ENCODE peak calls at places on chromosomes 5 and 9, in seven cellular contexts. P is spleen, Q is neural progenitor cell, I is C1 segment of cervical spinal cord, A is LoVo, D is IMR-90, M is Right ventricle myocardium inferior. U is an unnamed sample.
A peak's percentile ranks its signal among the peaks of the same experiment; 100 is the strongest.

GRCh38 chr5:138077064-138077696 is 6.7 kb upstream of the WNT8A start:
- DNase-seq in P (no peak), Q (peak; percentile 84), I (peak; percentile 20), A (peak; percentile 81), D (peak; percentile 65), M (peak; percentile 75), U (peak; percentile 59)

GRCh38 chr5:100777680-100778281 is 125.3 kb downstream of the ST8SIA4 start:
- DNase-seq in P (no peak), Q (no peak), I (no peak), A (peak; percentile 76), D (peak; percentile 89), M (no peak), U (peak; percentile 47)

GRCh38 chr5:78506296-78507049 is 142.1 kb downstream of the LHFPL2 start:
- DNase-seq in P (no peak), Q (peak; percentile 25), I (no peak), A (no peak), D (peak; percentile 39), M (no peak), U (no peak)

GRCh38 chr5:141914154-141914743 is 9.4 kb upstream of the DELE1 start:
- DNase-seq in P (peak; percentile 93), Q (peak; percentile 78), I (peak; percentile 75), A (no peak), D (no peak), M (peak; percentile 85), U (peak; percentile 20)

GRCh38 chr5:4205408-4205807 is 609.8 kb downstream of the IRX1 start:
- DNase-seq in P (no peak), Q (no peak), I (no peak), A (no peak), D (no peak), M (no peak), U (no peak)

GRCh38 chr5:1745190-1745805 is 54.3 kb downstream of the MRPL36 start:
- DNase-seq in P (peak; percentile 59), Q (no peak), I (no peak), A (no peak), D (no peak), M (no peak), U (no peak)

GRCh38 chr5:141668601-141669265 is 13.3 kb downstream of the ARAP3 start:
- DNase-seq in P (no peak), Q (no peak), I (no peak), A (no peak), D (peak; percentile 77), M (no peak), U (no peak)

GRCh38 chr5:72074238-72074637 is 33.0 kb upstream of the MAP1B start:
- DNase-seq in P (no peak), Q (no peak), I (no peak), A (no peak), D (no peak), M (no peak), U (no peak)

GRCh38 chr5:74596930-74597329 is 43.6 kb downstream of the ENC1 start:
- DNase-seq in P (no peak), Q (peak; percentile 84), I (no peak), A (no peak), D (no peak), M (no peak), U (no peak)

GRCh38 chr5:176912115-176912514 is 13.0 kb upstream of the HK3 start:
- DNase-seq in P (no peak), Q (no peak), I (no peak), A (no peak), D (peak; percentile 28), M (no peak), U (no peak)

GRCh38 chr9:101054657-101055056 is 26.1 kb downstream of the PLPPR1 start:
- DNase-seq in P (no peak), Q (peak; percentile 68), I (no peak), A (no peak), D (no peak), M (no peak), U (no peak)

GRCh38 chr5:150063638-150064037 is 22.7 kb downstream of the CSF1R start:
- DNase-seq in P (peak; percentile 47), Q (no peak), I (no peak), A (no peak), D (no peak), M (no peak), U (no peak)

GRCh38 chr5:592158-592557 is 20.0 kb upstream of the CEP72 start:
- DNase-seq in P (peak; percentile 19), Q (no peak), I (no peak), A (peak; percentile 50), D (no peak), M (no peak), U (no peak)

GRCh38 chr5:159971931-159972461 is 36.9 kb upstream of the TTC1 start:
- DNase-seq in P (no peak), Q (peak; percentile 78), I (no peak), A (no peak), D (no peak), M (no peak), U (no peak)

GRCh38 chr5:134139891-134140469 is 25.5 kb downstream of the TCF7 start:
- DNase-seq in P (peak; percentile 66), Q (no peak), I (no peak), A (no peak), D (no peak), M (no peak), U (no peak)

GRCh38 chr5:160083012-160083436 is 36.2 kb downstream of the PWWP2A start:
- DNase-seq in P (no peak), Q (no peak), I (no peak), A (no peak), D (peak; percentile 81), M (no peak), U (peak; percentile 86)

GRCh38 chr5:170722316-170722715 is 61.2 kb upstream of the GABRP start:
- DNase-seq in P (no peak), Q (no peak), I (no peak), A (no peak), D (no peak), M (no peak), U (no peak)

GRCh38 chr5:6714221-6715041 is 1.2 kb downstream of the TENT4A start:
- DNase-seq in P (peak; percentile 91), Q (peak; percentile 70), I (peak; percentile 66), A (no peak), D (no peak), M (no peak), U (no peak)

GRCh38 chr9:110728058-110728457 is 59.5 kb downstream of the MUSK start:
- DNase-seq in P (no peak), Q (peak; percentile 76), I (no peak), A (no peak), D (no peak), M (no peak), U (no peak)

GRCh38 chr9:78013924-78014323 is 17.7 kb downstream of the GNAQ start:
- DNase-seq in P (no peak), Q (no peak), I (no peak), A (no peak), D (no peak), M (no peak), U (no peak)

GRCh38 chr9:131255731-131256197 is 20.5 kb downstream of the FAM78A start:
- DNase-seq in P (peak; percentile 81), Q (no peak), I (peak; percentile 60), A (no peak), D (no peak), M (peak; percentile 39), U (no peak)

GRCh38 chr5:31824886-31825774 is 186.2 kb downstream of the PDZD2 start:
- DNase-seq in P (no peak), Q (peak; percentile 76), I (peak; percentile 28), A (peak; percentile 69), D (peak; percentile 59), M (no peak), U (peak; percentile 53)

GRCh38 chr5:156475831-156476551 is 149.0 kb downstream of the SGCD start:
- DNase-seq in P (no peak), Q (peak; percentile 49), I (peak; percentile 32), A (no peak), D (peak; percentile 98), M (no peak), U (peak; percentile 93)

U was measured in Daoy.